ENCODE peak calls at places on chromosomes 2 and 18, in ten cellular contexts. One of them, this sample, is unnamed.

GRCh38 chr2:181041661-181042060 is 61.3 kb downstream of the UBE2E3 start:
- DNase-seq in AG04450: no peak
- DNase-seq in left lung: no peak
- DNase-seq in psoas muscle: no peak
- DNase-seq in upper lobe of right lung: no peak
- DNase-seq in CD8-positive, alpha-beta T cell: no peak
- DNase-seq in right lobe of liver: no peak
- DNase-seq in mesenchymal stem cell: peak
- DNase-seq in stomach: no peak
- DNase-seq in neural progenitor cell: no peak
- DNase-seq in this sample: no peak

GRCh38 chr2:207764096-207764630 is 5.5 kb downstream of the FZD5 start:
- DNase-seq in AG04450: no peak
- DNase-seq in left lung: no peak
- DNase-seq in psoas muscle: no peak
- DNase-seq in upper lobe of right lung: no peak
- DNase-seq in CD8-positive, alpha-beta T cell: no peak
- DNase-seq in right lobe of liver: no peak
- DNase-seq in mesenchymal stem cell: no peak
- DNase-seq in stomach: no peak
- DNase-seq in neural progenitor cell: peak
- DNase-seq in this sample: no peak

GRCh38 chr2:119282139-119282965 is 58.7 kb downstream of the STEAP3 start:
- DNase-seq in AG04450: no peak
- DNase-seq in left lung: no peak
- DNase-seq in psoas muscle: no peak
- DNase-seq in upper lobe of right lung: no peak
- DNase-seq in CD8-positive, alpha-beta T cell: no peak
- DNase-seq in right lobe of liver: no peak
- DNase-seq in mesenchymal stem cell: no peak
- DNase-seq in stomach: no peak
- DNase-seq in neural progenitor cell: no peak
- DNase-seq in this sample: no peak

GRCh38 chr2:165825041-165825440 is 31.0 kb upstream of the GALNT3 start:
- DNase-seq in AG04450: no peak
- DNase-seq in left lung: no peak
- DNase-seq in psoas muscle: no peak
- DNase-seq in upper lobe of right lung: no peak
- DNase-seq in CD8-positive, alpha-beta T cell: no peak
- DNase-seq in right lobe of liver: no peak
- DNase-seq in mesenchymal stem cell: peak
- DNase-seq in stomach: peak
- DNase-seq in neural progenitor cell: no peak
- DNase-seq in this sample: peak

GRCh38 chr2:20196053-20196880 is 28.7 kb downstream of the SDC1 start:
- DNase-seq in AG04450: no peak
- DNase-seq in left lung: peak
- DNase-seq in psoas muscle: no peak
- DNase-seq in upper lobe of right lung: peak
- DNase-seq in CD8-positive, alpha-beta T cell: no peak
- DNase-seq in right lobe of liver: peak
- DNase-seq in mesenchymal stem cell: no peak
- DNase-seq in stomach: peak
- DNase-seq in neural progenitor cell: no peak
- DNase-seq in this sample: no peak

GRCh38 chr18:66150650-66151049 is 399.8 kb downstream of the CDH7 start:
- DNase-seq in AG04450: no peak
- DNase-seq in left lung: no peak
- DNase-seq in psoas muscle: no peak
- DNase-seq in upper lobe of right lung: no peak
- DNase-seq in CD8-positive, alpha-beta T cell: no peak
- DNase-seq in right lobe of liver: no peak
- DNase-seq in mesenchymal stem cell: no peak
- DNase-seq in stomach: no peak
- DNase-seq in neural progenitor cell: no peak
- DNase-seq in this sample: no peak

GRCh38 chr18:46466236-46467160 is 190.5 kb downstream of the LOXHD1 start:
- DNase-seq in AG04450: no peak
- DNase-seq in left lung: no peak
- DNase-seq in psoas muscle: no peak
- DNase-seq in upper lobe of right lung: no peak
- DNase-seq in CD8-positive, alpha-beta T cell: no peak
- DNase-seq in right lobe of liver: no peak
- DNase-seq in mesenchymal stem cell: no peak
- DNase-seq in stomach: no peak
- DNase-seq in neural progenitor cell: peak
- DNase-seq in this sample: no peak

GRCh38 chr2:31302940-31303563 is 69.1 kb downstream of the EHD3 start:
- DNase-seq in AG04450: no peak
- DNase-seq in left lung: no peak
- DNase-seq in psoas muscle: no peak
- DNase-seq in upper lobe of right lung: no peak
- DNase-seq in CD8-positive, alpha-beta T cell: no peak
- DNase-seq in right lobe of liver: no peak
- DNase-seq in mesenchymal stem cell: no peak
- DNase-seq in stomach: no peak
- DNase-seq in neural progenitor cell: no peak
- DNase-seq in this sample: no peak

GRCh38 chr18:13653746-13654455 is 72.5 kb downstream of the FAM210A start:
- DNase-seq in AG04450: no peak
- DNase-seq in left lung: no peak
- DNase-seq in psoas muscle: no peak
- DNase-seq in upper lobe of right lung: no peak
- DNase-seq in CD8-positive, alpha-beta T cell: no peak
- DNase-seq in right lobe of liver: no peak
- DNase-seq in mesenchymal stem cell: no peak
- DNase-seq in stomach: no peak
- DNase-seq in neural progenitor cell: peak
- DNase-seq in this sample: no peak

GRCh38 chr2:232607011-232607410 is 26.4 kb upstream of the EFHD1 start:
- DNase-seq in AG04450: no peak
- DNase-seq in left lung: no peak
- DNase-seq in psoas muscle: no peak
- DNase-seq in upper lobe of right lung: no peak
- DNase-seq in CD8-positive, alpha-beta T cell: no peak
- DNase-seq in right lobe of liver: no peak
- DNase-seq in mesenchymal stem cell: no peak
- DNase-seq in stomach: no peak
- DNase-seq in neural progenitor cell: no peak
- DNase-seq in this sample: no peak

GRCh38 chr2:190804182-190804795 is 76.3 kb upstream of the GLS start:
- DNase-seq in AG04450: no peak
- DNase-seq in left lung: no peak
- DNase-seq in psoas muscle: no peak
- DNase-seq in upper lobe of right lung: no peak
- DNase-seq in CD8-positive, alpha-beta T cell: no peak
- DNase-seq in right lobe of liver: no peak
- DNase-seq in mesenchymal stem cell: peak
- DNase-seq in stomach: no peak
- DNase-seq in neural progenitor cell: no peak
- DNase-seq in this sample: peak

GRCh38 chr2:219025637-219026585 is 15.4 kb downstream of the CFAP65 start:
- DNase-seq in AG04450: no peak
- DNase-seq in left lung: no peak
- DNase-seq in psoas muscle: peak
- DNase-seq in upper lobe of right lung: no peak
- DNase-seq in CD8-positive, alpha-beta T cell: no peak
- DNase-seq in right lobe of liver: no peak
- DNase-seq in mesenchymal stem cell: no peak
- DNase-seq in stomach: no peak
- DNase-seq in neural progenitor cell: no peak
- DNase-seq in this sample: no peak

GRCh38 chr18:79221136-79221535 is 151.9 kb downstream of the ATP9B start:
- DNase-seq in AG04450: no peak
- DNase-seq in left lung: no peak
- DNase-seq in psoas muscle: no peak
- DNase-seq in upper lobe of right lung: no peak
- DNase-seq in CD8-positive, alpha-beta T cell: no peak
- DNase-seq in right lobe of liver: no peak
- DNase-seq in mesenchymal stem cell: no peak
- DNase-seq in stomach: no peak
- DNase-seq in neural progenitor cell: no peak
- DNase-seq in this sample: no peak

GRCh38 chr2:43438342-43438741 is 157.5 kb downstream of the THADA start:
- DNase-seq in AG04450: no peak
- DNase-seq in left lung: no peak
- DNase-seq in psoas muscle: no peak
- DNase-seq in upper lobe of right lung: no peak
- DNase-seq in CD8-positive, alpha-beta T cell: no peak
- DNase-seq in right lobe of liver: no peak
- DNase-seq in mesenchymal stem cell: no peak
- DNase-seq in stomach: no peak
- DNase-seq in neural progenitor cell: no peak
- DNase-seq in this sample: no peak
- H3K27ac ChIP-seq in AG04450: no peak
- H3K27ac ChIP-seq in left lung: peak
- H3K27ac ChIP-seq in psoas muscle: no peak
- H3K27ac ChIP-seq in upper lobe of right lung: peak
- H3K27ac ChIP-seq in CD8-positive, alpha-beta T cell: no peak
- H3K27ac ChIP-seq in right lobe of liver: no peak
- H3K27ac ChIP-seq in mesenchymal stem cell: no peak
- H3K27ac ChIP-seq in stomach: no peak
- H3K27ac ChIP-seq in neural progenitor cell: no peak
- H3K27ac ChIP-seq in this sample: no peak

GRCh38 chr2:197304556-197305011 is 6.0 kb downstream of the ANKRD44 start:
- DNase-seq in AG04450: no peak
- DNase-seq in left lung: no peak
- DNase-seq in psoas muscle: no peak
- DNase-seq in upper lobe of right lung: no peak
- DNase-seq in CD8-positive, alpha-beta T cell: no peak
- DNase-seq in right lobe of liver: no peak
- DNase-seq in mesenchymal stem cell: no peak
- DNase-seq in stomach: no peak
- DNase-seq in neural progenitor cell: no peak
- DNase-seq in this sample: no peak

GRCh38 chr2:197307933-197308521 is 2.6 kb downstream of the ANKRD44 start:
- DNase-seq in AG04450: no peak
- DNase-seq in left lung: peak
- DNase-seq in psoas muscle: no peak
- DNase-seq in upper lobe of right lung: no peak
- DNase-seq in CD8-positive, alpha-beta T cell: peak
- DNase-seq in right lobe of liver: no peak
- DNase-seq in mesenchymal stem cell: no peak
- DNase-seq in stomach: no peak
- DNase-seq in neural progenitor cell: no peak
- DNase-seq in this sample: no peak

GRCh38 chr2:197306691-197307030 is 3.9 kb downstream of the ANKRD44 start:
- DNase-seq in AG04450: no peak
- DNase-seq in left lung: peak
- DNase-seq in psoas muscle: peak
- DNase-seq in upper lobe of right lung: peak
- DNase-seq in CD8-positive, alpha-beta T cell: peak
- DNase-seq in right lobe of liver: peak
- DNase-seq in mesenchymal stem cell: no peak
- DNase-seq in stomach: peak
- DNase-seq in neural progenitor cell: no peak
- DNase-seq in this sample: no peak

GRCh38 chr2:197307236-197307932 is 3.2 kb downstream of the ANKRD44 start:
- DNase-seq in AG04450: no peak
- DNase-seq in left lung: no peak
- DNase-seq in psoas muscle: no peak
- DNase-seq in upper lobe of right lung: no peak
- DNase-seq in CD8-positive, alpha-beta T cell: no peak
- DNase-seq in right lobe of liver: no peak
- DNase-seq in mesenchymal stem cell: no peak
- DNase-seq in stomach: no peak
- DNase-seq in neural progenitor cell: no peak
- DNase-seq in this sample: no peak

GRCh38 chr2:197306024-197306690 is 4.4 kb downstream of the ANKRD44 start:
- DNase-seq in AG04450: no peak
- DNase-seq in left lung: no peak
- DNase-seq in psoas muscle: no peak
- DNase-seq in upper lobe of right lung: no peak
- DNase-seq in CD8-positive, alpha-beta T cell: no peak
- DNase-seq in right lobe of liver: no peak
- DNase-seq in mesenchymal stem cell: no peak
- DNase-seq in stomach: no peak
- DNase-seq in neural progenitor cell: no peak
- DNase-seq in this sample: no peak
- H3K4me3 ChIP-seq in AG04450: no peak
- H3K4me3 ChIP-seq in left lung: no peak
- H3K4me3 ChIP-seq in psoas muscle: peak
- H3K4me3 ChIP-seq in upper lobe of right lung: no peak
- H3K4me3 ChIP-seq in CD8-positive, alpha-beta T cell: peak
- H3K4me3 ChIP-seq in right lobe of liver: no peak
- H3K4me3 ChIP-seq in mesenchymal stem cell: no peak
- H3K4me3 ChIP-seq in stomach: no peak
- H3K4me3 ChIP-seq in neural progenitor cell: no peak
- H3K4me3 ChIP-seq in this sample: no peak

DNA sequence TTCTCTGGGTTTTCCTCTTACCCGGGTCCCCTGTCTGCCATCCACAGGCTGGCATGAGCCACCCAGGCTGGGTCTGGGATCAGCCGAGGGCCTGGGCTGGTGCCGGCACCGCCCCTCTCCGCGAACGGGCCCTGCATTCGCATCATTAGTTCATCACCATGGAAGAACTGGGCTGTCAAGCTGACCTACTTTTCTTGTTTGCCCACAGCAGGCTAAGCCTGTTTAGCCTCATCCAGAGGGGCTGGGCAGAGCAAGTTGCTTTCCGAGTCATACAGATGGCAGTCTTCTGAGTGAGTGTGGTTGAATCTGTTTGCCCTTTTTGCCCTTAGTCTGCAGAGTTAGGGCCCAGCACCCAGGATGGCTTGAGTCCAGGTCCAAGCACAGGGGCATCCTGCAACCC is 67.8 kb downstream of the NPAS2 start:
- DNase-seq in AG04450: no peak
- DNase-seq in left lung: no peak
- DNase-seq in psoas muscle: no peak
- DNase-seq in upper lobe of right lung: no peak
- DNase-seq in CD8-positive, alpha-beta T cell: no peak
- DNase-seq in right lobe of liver: no peak
- DNase-seq in mesenchymal stem cell: peak
- DNase-seq in stomach: peak
- DNase-seq in neural progenitor cell: no peak
- DNase-seq in this sample: no peak
- H3K27ac ChIP-seq in AG04450: no peak
- H3K27ac ChIP-seq in left lung: no peak
- H3K27ac ChIP-seq in psoas muscle: no peak
- H3K27ac ChIP-seq in upper lobe of right lung: no peak
- H3K27ac ChIP-seq in CD8-positive, alpha-beta T cell: no peak
- H3K27ac ChIP-seq in right lobe of liver: no peak
- H3K27ac ChIP-seq in mesenchymal stem cell: no peak
- H3K27ac ChIP-seq in stomach: peak
- H3K27ac ChIP-seq in neural progenitor cell: no peak
- H3K27ac ChIP-seq in this sample: no peak

DNA sequence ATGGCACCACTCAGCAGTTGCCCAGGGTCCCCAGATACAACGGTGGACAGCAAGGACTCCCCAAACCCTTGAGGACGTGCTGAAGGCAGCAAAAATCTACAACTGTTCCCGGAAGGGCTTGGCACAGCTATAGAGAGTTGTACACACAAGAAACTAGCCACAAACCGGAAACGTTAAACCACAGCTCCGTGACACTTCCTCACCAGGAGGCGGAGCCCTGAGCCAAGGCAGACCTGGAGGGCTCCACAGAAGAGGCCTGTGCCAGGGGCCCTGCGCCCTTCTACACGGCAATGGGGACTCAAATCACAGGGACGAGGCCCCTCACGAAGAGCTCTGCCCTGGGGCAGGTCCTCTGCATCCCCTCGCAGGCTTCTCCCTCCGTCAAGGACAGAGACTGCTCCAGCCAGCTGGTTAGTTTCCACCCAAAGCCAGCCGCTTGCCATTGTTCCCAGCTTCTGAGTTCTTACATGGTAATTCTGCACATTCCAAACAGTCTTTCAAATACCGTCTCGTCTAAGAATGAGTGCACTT is 133.3 kb downstream of the HDAC4 start:
- DNase-seq in AG04450: no peak
- DNase-seq in left lung: no peak
- DNase-seq in psoas muscle: peak
- DNase-seq in upper lobe of right lung: peak
- DNase-seq in CD8-positive, alpha-beta T cell: peak
- DNase-seq in right lobe of liver: no peak
- DNase-seq in mesenchymal stem cell: peak
- DNase-seq in stomach: peak
- DNase-seq in neural progenitor cell: peak
- DNase-seq in this sample: peak
- H3K4me3 ChIP-seq in AG04450: no peak
- H3K4me3 ChIP-seq in left lung: peak
- H3K4me3 ChIP-seq in psoas muscle: peak
- H3K4me3 ChIP-seq in upper lobe of right lung: peak
- H3K4me3 ChIP-seq in CD8-positive, alpha-beta T cell: peak
- H3K4me3 ChIP-seq in right lobe of liver: no peak
- H3K4me3 ChIP-seq in mesenchymal stem cell: no peak
- H3K4me3 ChIP-seq in stomach: no peak
- H3K4me3 ChIP-seq in neural progenitor cell: no peak
- H3K4me3 ChIP-seq in this sample: no peak